ENCODE peak calls at places on chromosomes 5 and 9, in four cellular contexts. B is neuronal stem cell, L is fibroblast of lung, G is colonic mucosa. Z is an unnamed sample.

GRCh38 chr9:87029904-87030303 is 82.6 kb upstream of the GAS1 start:
- DNase-seq in B (no peak), L (no peak), G (no peak), Z (no peak)

GRCh38 chr5:56112526-56113121 is 117.9 kb upstream of the IL6ST start:
- DNase-seq in B (no peak), L (peak; percentile 85), G (no peak), Z (peak; percentile 92)

GRCh38 chr5:3324421-3325101 is 271.1 kb upstream of the IRX1 start:
- DNase-seq in B (no peak), L (no peak), G (no peak), Z (no peak)

GRCh38 chr5:157172408-157172807 is 6.3 kb upstream of the GARIN3 start:
- DNase-seq in B (no peak), L (no peak), G (no peak), Z (no peak)

GRCh38 chr9:133754187-133754586 is 16.0 kb upstream of the SARDH start:
- DNase-seq in B (no peak), L (no peak), G (no peak), Z (no peak)

GRCh38 chr9:125524522-125524921 is 182.5 kb downstream of the MAPKAP1 start:
- DNase-seq in B (no peak), L (no peak), G (no peak), Z (no peak)

GRCh38 chr9:75001719-75002421 is 26.2 kb downstream of the CARNMT1 start:
- DNase-seq in B (peak; percentile 67), L (peak; percentile 94), G (peak; percentile 48), Z (peak; percentile 94)

GRCh38 chr5:153617190-153617589 is 126.7 kb downstream of the GRIA1 start:
- DNase-seq in B (no peak), L (no peak), G (no peak), Z (peak; percentile 18)

GRCh38 chr5:90638878-90639277 is 80.3 kb downstream of the ADGRV1 start:
- DNase-seq in B (no peak), L (no peak), G (no peak), Z (no peak)

GRCh38 chr5:90640484-90641059 is 82.0 kb downstream of the ADGRV1 start:
- DNase-seq in B (no peak), L (no peak), G (no peak), Z (no peak)

GRCh38 chr5:90641528-90641927 is 82.9 kb downstream of the ADGRV1 start:
- DNase-seq in B (no peak), L (no peak), G (no peak), Z (no peak)

GRCh38 chr5:90636948-90637347 is 78.4 kb downstream of the ADGRV1 start:
- DNase-seq in B (no peak), L (no peak), G (no peak), Z (no peak)

GRCh38 chr5:90637731-90638130 is 79.1 kb downstream of the ADGRV1 start:
- DNase-seq in B (no peak), L (no peak), G (no peak), Z (no peak)
- H3K27me3 ChIP-seq in B (no peaks in the 10 kb centered on the region), L (no peaks in the 10 kb centered on the region), G (no peaks in the 10 kb centered on the region), Z (no peaks in the 10 kb centered on the region)

GRCh38 chr9:70485273-70485858 is 70.9 kb upstream of the KLF9 start:
- DNase-seq in B (no peak), L (no peak), G (peak; percentile 30), Z (no peak)

GRCh38 chr9:70488793-70489105 is 74.3 kb upstream of the KLF9 start:
- DNase-seq in B (no peak), L (no peak), G (no peak), Z (peak; percentile 43)

GRCh38 chr9:70488098-70488792 is 73.8 kb upstream of the KLF9 start:
- DNase-seq in B (no peak), L (no peak), G (no peak), Z (peak; percentile 47)

GRCh38 chr9:70484232-70485130 is 70.0 kb upstream of the KLF9 start:
- DNase-seq in B (peak; percentile 20), L (peak; percentile 92), G (peak; percentile 57), Z (peak; percentile 84)

DNA sequence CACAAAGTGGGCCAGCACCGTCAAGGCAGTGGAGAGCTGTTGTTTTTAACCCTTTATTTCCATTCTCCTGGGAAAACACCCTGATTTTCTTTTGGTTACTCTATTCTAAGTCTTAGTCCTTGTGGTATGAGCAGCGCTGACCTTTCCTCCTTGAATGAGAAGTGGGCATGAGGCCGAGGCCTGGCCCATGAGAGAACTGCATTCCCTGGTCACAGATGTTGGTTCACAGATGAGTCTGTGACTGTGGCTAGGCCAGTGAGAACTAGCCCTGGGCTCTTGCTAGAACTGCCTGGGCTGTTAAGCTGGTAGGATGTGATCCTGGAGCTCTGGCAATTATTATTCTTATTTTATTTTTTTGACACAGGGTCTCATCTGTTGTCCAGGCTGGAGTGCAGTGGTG is 71.7 kb upstream of the KLF9 start:
- DNase-seq in B (no peak), L (no peak), G (no peak), Z (no peak)
- H3K9ac ChIP-seq in B (no peak overlapping the region), L (no peak overlapping the region), G (no peak overlapping the region), Z (no peak overlapping the region)

GRCh38 chr5:134552301-134552700 is 26.8 kb downstream of the JADE2 start:
- DNase-seq in B (no peak), L (peak; percentile 97), G (no peak), Z (peak; percentile 94)

GRCh38 chr5:134549714-134550113 is 24.2 kb downstream of the JADE2 start:
- DNase-seq in B (no peak), L (peak; percentile 63), G (no peak), Z (peak; percentile 6)

GRCh38 chr5:134551891-134552290 is 26.4 kb downstream of the JADE2 start:
- DNase-seq in B (no peak), L (no peak), G (no peak), Z (peak; percentile 41)

GRCh38 chr5:134547999-134548626 is 22.6 kb downstream of the JADE2 start:
- DNase-seq in B (no peak), L (no peak), G (no peak), Z (no peak)

DNA sequence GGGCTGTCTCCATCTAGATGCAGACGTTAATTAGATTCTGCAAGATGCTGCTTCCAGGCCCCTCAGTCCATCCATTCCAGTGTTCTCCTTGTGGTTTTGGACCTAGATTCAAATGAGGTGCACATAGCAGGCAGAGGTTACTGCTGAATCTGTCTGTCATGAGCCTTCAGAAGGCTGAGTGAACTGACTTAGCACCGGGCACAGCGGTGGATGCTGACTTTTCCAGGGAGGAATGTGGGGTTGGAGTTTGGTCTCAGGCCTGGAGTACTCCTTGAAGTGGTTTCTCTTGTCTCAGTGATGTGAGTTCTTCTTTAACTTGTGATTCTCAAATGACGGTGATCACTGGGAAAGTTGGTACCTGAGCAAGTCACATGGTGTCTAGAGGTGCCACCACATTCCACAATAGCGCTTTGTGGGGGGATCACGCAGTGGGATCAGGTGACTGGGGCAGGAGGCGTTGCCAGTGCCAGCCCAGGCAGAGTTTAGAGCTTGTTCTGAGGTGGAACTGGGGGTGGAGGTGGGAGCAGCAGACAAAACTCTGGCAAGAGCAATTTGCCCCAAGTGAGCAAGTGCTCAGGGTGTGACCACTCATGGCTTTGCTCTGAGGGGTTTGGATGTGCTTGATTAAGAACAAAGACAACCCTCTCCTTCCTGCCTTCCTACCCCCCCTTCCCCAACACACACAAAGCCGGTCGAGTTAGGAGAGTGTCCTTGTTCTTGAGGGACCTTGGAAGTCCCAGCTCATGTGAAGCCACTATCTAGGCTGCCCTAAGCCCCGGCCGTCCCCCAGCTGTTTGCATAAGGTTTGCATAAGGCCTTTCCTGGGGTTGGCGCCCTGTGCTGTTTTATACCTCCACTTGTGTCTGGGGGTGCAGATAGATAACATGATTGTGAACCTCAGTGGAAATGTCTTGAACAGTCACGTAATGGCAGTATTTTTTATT is 25.1 kb downstream of the JADE2 start:
- DNase-seq in B (no peak), L (no peak), G (no peak), Z (peak; percentile 14)
- H3K4me1 ChIP-seq in B (peaks cover 7% of the 10 kb centered on the region), L (peaks cover 71% of the 10 kb centered on the region), G (peaks cover 22% of the 10 kb centered on the region), Z (peaks cover 91% of the 10 kb centered on the region)

GRCh38 chr9:3028535-3028934 is 184.6 kb upstream of the PUM3 start:
- DNase-seq in B (no peak), L (no peak), G (no peak), Z (no peak)
- H3K27me3 ChIP-seq in B (no peaks in the 10 kb centered on the region), L (no peaks in the 10 kb centered on the region), G (no peaks in the 10 kb centered on the region), Z (no peaks in the 10 kb centered on the region)

GRCh38 chr9:93218671-93219420 is 34.9 kb downstream of the WNK2 start:
- DNase-seq in B (no peak), L (no peak), G (no peak), Z (no peak)

GRCh38 chr9:93219692-93220091 is 35.8 kb downstream of the WNK2 start:
- DNase-seq in B (no peak), L (no peak), G (no peak), Z (no peak)

GRCh38 chr9:93216072-93216364 is 32.1 kb downstream of the WNK2 start:
- DNase-seq in B (no peak), L (no peak), G (no peak), Z (no peak)

GRCh38 chr9:93218161-93218560 is 34.2 kb downstream of the WNK2 start:
- DNase-seq in B (no peak), L (no peak), G (no peak), Z (no peak)

GRCh38 chr9:93217706-93218105 is 33.8 kb downstream of the WNK2 start:
- DNase-seq in B (no peak), L (no peak), G (peak; percentile 65), Z (no peak)
- H3K9ac ChIP-seq in B (no peak overlapping the region), L (no peak overlapping the region), G (no peak overlapping the region), Z (no peak overlapping the region)